ENCODE peak calls at places on chromosomes 2 and 18, in five cellular contexts. F is PC-9, Y is heart left ventricle, Z is tibial artery, O is suprapubic skin. I is an unnamed sample.

GRCh38 chr2:205612661-205613060 is 69.6 kb upstream of the NRP2 start:
- DNase-seq in F (no peak), Y (no peak), Z (no peak), O (no peak), I (no peak)

GRCh38 chr2:152456262-152456661 is 121.3 kb downstream of the FMNL2 start:
- DNase-seq in F (peak), Y (no peak), Z (no peak), O (no peak), I (no peak)

GRCh38 chr2:217954971-217955740 is 47.6 kb downstream of the TNS1 start:
- DNase-seq in F (no peak), Y (no peak), Z (peak), O (peak), I (no peak)

GRCh38 chr2:4507706-4508105 is 804.3 kb downstream of the DCDC2C start:
- DNase-seq in F (no peak), Y (no peak), Z (no peak), O (no peak), I (no peak)

GRCh38 chr2:53987336-53987921 is 16.6 kb upstream of the PSME4 start:
- DNase-seq in F (peak), Y (no peak), Z (no peak), O (no peak), I (peak)

GRCh38 chr2:28348149-28348567 is 44.5 kb upstream of the FOSL2 start:
- DNase-seq in F (no peak), Y (no peak), Z (no peak), O (peak), I (no peak)

GRCh38 chr2:195364015-195364965 is 292.7 kb upstream of the SLC39A10 start:
- DNase-seq in F (no peak), Y (no peak), Z (no peak), O (no peak), I (no peak)

GRCh38 chr18:12963069-12963468 is 15.3 kb downstream of the SEH1L start:
- DNase-seq in F (no peak), Y (no peak), Z (no peak), O (no peak), I (no peak)

GRCh38 chr18:49988733-49989132 is 175.4 kb upstream of the ACAA2 start:
- DNase-seq in F (no peak), Y (peak), Z (no peak), O (no peak), I (no peak)

GRCh38 chr2:99520813-99521212 is 31.0 kb upstream of the REV1 start:
- DNase-seq in F (no peak), Y (no peak), Z (no peak), O (no peak), I (no peak)

GRCh38 chr2:147345246-147345645 is 499.6 kb upstream of the ACVR2A start:
- DNase-seq in F (no peak), Y (no peak), Z (no peak), O (no peak), I (peak)

GRCh38 chr2:38907242-38907641 is 17.6 kb downstream of the ARHGEF33 start:
- DNase-seq in F (no peak), Y (no peak), Z (no peak), O (no peak), I (no peak)

GRCh38 chr18:6257950-6258349 is 156.8 kb downstream of the L3MBTL4 start:
- DNase-seq in F (no peak), Y (no peak), Z (no peak), O (no peak), I (no peak)

GRCh38 chr2:131104487-131105155 is 515 bp upstream of the PLEKHB2 start:
- DNase-seq in F (peak), Y (peak), Z (peak), O (peak), I (no peak)

GRCh38 chr2:119156105-119156890 is 2.3 kb downstream of the C1QL2 start:
- DNase-seq in F (no peak), Y (no peak), Z (no peak), O (no peak), I (no peak)

GRCh38 chr2:236177604-236177966 is 9.4 kb upstream of the GBX2 start:
- DNase-seq in F (no peak), Y (no peak), Z (no peak), O (no peak), I (no peak)

GRCh38 chr2:219957815-219958214 is 330.4 kb downstream of the SLC4A3 start:
- DNase-seq in F (no peak), Y (no peak), Z (no peak), O (no peak), I (no peak)

GRCh38 chr2:10433264-10433947 is 14.7 kb downstream of the ODC1 start:
- DNase-seq in F (no peak), Y (no peak), Z (no peak), O (no peak), I (no peak)

GRCh38 chr2:98730851-98731708 is at the start of gene MGAT4A:
- DNase-seq in F (no peak), Y (peak), Z (peak), O (peak), I (no peak)

GRCh38 chr2:198135481-198135934 is 331.1 kb downstream of the PLCL1 start:
- DNase-seq in F (no peak), Y (no peak), Z (no peak), O (no peak), I (no peak)

GRCh38 chr18:62523631-62524442 is 1.0 kb downstream of the ZCCHC2 start:
- DNase-seq in F (no peak), Y (peak), Z (peak), O (peak), I (no peak)

GRCh38 chr18:36811430-36811829 is 17.4 kb downstream of the TPGS2 start:
- DNase-seq in F (no peak), Y (no peak), Z (no peak), O (no peak), I (no peak)

GRCh38 chr18:36848609-36849008 is 19.7 kb downstream of the KIAA1328 start:
- DNase-seq in F (no peak), Y (no peak), Z (no peak), O (no peak), I (no peak)

GRCh38 chr2:206616141-206616540 is 26.1 kb upstream of the FAM237A start:
- DNase-seq in F (peak), Y (no peak), Z (no peak), O (no peak), I (no peak)

GRCh38 chr2:182291296-182291695 is 135.5 kb downstream of the PDE1A start:
- DNase-seq in F (no peak), Y (no peak), Z (no peak), O (no peak), I (no peak)

GRCh38 chr2:231425811-231426703 is 30.5 kb downstream of the B3GNT7 start:
- DNase-seq in F (peak), Y (no peak), Z (no peak), O (no peak), I (no peak)

GRCh38 chr2:68387408-68388350 is 22.6 kb downstream of the PLEK start:
- DNase-seq in F (no peak), Y (no peak), Z (no peak), O (no peak), I (no peak)

GRCh38 chr2:60888853-60889252 is 7.5 kb downstream of the REL start:
- DNase-seq in F (no peak), Y (no peak), Z (no peak), O (no peak), I (no peak)

GRCh38 chr18:997499-997898 is 92.8 kb downstream of the ADCYAP1 start:
- DNase-seq in F (no peak), Y (no peak), Z (no peak), O (no peak), I (no peak)

GRCh38 chr2:210539035-210539434 is 17.4 kb upstream of the CPS1 start:
- DNase-seq in F (no peak), Y (no peak), Z (no peak), O (no peak), I (no peak)

GRCh38 chr2:233088598-233089345 is 28.6 kb downstream of the INPP5D start:
- DNase-seq in F (no peak), Y (no peak), Z (no peak), O (peak), I (no peak)

GRCh38 chr2:45951025-45951737 is 299.7 kb downstream of the PRKCE start:
- DNase-seq in F (no peak), Y (no peak), Z (no peak), O (no peak), I (no peak)

GRCh38 chr2:236179653-236180500 is 11.7 kb upstream of the GBX2 start:
- DNase-seq in F (peak), Y (no peak), Z (no peak), O (no peak), I (no peak)

GRCh38 chr2:118875298-118875697 is 27.9 kb upstream of the EN1 start:
- DNase-seq in F (peak), Y (no peak), Z (no peak), O (no peak), I (no peak)

GRCh38 chr2:114929225-114929624 is 486.8 kb downstream of the DPP10 start:
- DNase-seq in F (no peak), Y (no peak), Z (no peak), O (no peak), I (no peak)
- TF ChIP-seq CTCF in F (no peak), Y (no peak), Z (no peak), O (no peak), I (no peak)

GRCh38 chr18:13973061-13973460 is 57.7 kb upstream of the MC2R start:
- DNase-seq in F (no peak), Y (no peak), Z (no peak), O (no peak), I (no peak)
- H3K4me3 ChIP-seq in F (no peak), Y (no peak), Z (no peak), O (no peak), I (no peak)

GRCh38 chr2:199940373-199940772 is 14.9 kb downstream of the TYW5 start:
- DNase-seq in F (peak), Y (no peak), Z (no peak), O (no peak), I (no peak)
- TF ChIP-seq CTCF in F (peak), Y (peak), Z (no peak), O (no peak), I (peak)

GRCh38 chr2:96805026-96805425 is 11.0 kb upstream of the CNNM3 start:
- DNase-seq in F (no peak), Y (no peak), Z (no peak), O (no peak), I (no peak)

GRCh38 chr2:96808176-96808837 is 7.8 kb upstream of the CNNM3 start:
- DNase-seq in F (no peak), Y (no peak), Z (no peak), O (no peak), I (peak)

GRCh38 chr2:96809216-96809882 is 6.7 kb upstream of the CNNM3 start:
- DNase-seq in F (no peak), Y (no peak), Z (no peak), O (no peak), I (no peak)

GRCh38 chr2:96806468-96807126 is 9.5 kb upstream of the CNNM3 start:
- DNase-seq in F (no peak), Y (no peak), Z (no peak), O (no peak), I (no peak)

DNA sequence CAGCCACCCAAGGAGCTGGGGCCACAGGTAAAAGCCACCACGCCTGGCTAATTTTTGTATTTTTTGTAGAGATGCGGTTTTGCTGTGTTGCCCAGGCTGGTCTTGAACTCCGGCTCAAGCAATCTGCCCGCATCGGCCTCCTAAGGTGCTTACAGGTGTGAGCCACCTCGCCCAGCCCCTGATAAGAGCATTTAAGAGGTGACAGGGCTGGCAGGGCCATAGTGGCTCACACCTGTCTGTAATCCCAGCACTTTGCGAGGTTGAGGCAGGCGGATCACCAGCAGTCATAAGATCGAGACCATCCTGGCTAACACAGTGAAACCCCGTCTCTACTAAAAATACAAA is 9.0 kb upstream of the CNNM3 start:
- DNase-seq in F (no peak), Y (no peak), Z (no peak), O (no peak), I (no peak)
- H3K4me3 ChIP-seq in F (no peak), Y (no peak), Z (no peak), O (no peak), I (no peak)

GRCh38 chr18:73352546-73352945 is 484.8 kb upstream of the NETO1 start:
- DNase-seq in F (no peak), Y (peak), Z (no peak), O (no peak), I (no peak)
- TF ChIP-seq CTCF in F (no peak), Y (no peak), Z (no peak), O (no peak), I (no peak)

GRCh38 chr2:112690853-112691390 is 29.9 kb upstream of the NT5DC4 start:
- DNase-seq in F (peak), Y (peak), Z (peak), O (no peak), I (peak)
- H3K4me3 ChIP-seq in F (no peak), Y (no peak), Z (no peak), O (peak), I (no peak)

DNA sequence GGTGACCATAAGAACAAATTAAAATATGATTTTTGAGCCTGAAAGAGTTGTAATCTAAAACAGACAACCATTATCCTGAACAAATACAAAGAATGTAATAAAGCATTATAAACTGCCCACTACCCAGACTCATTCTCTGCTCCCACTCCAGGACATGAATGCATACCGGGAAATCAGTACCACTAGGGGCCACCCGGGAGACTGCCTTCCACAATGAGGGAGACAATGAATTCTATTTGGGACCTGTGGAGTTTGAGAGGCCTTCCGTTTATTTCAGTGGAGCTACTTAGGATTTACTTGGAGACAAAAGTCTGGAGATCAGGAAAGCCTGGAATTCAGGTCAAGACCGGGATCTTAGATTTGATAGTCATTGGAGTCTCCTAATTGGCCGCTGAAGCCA is 50.0 kb downstream of the NAB1 start:
- DNase-seq in F (no peak), Y (no peak), Z (no peak), O (no peak), I (no peak)
- TF ChIP-seq CTCF in F (no peak), Y (no peak), Z (no peak), O (no peak), I (no peak)

I was measured in LNCaP clone FGC.